ENCODE peak calls at places on chromosomes 4 and X, in eight cellular contexts. X is T1000, B is NCI-H2081, I is NCI-H1092 treated with DMSO at 0.1 percent for 48 hours, S is activated B cell treated with CpG ODN at 0.5 μM for 24 hours, T is HT1080, N is Calu3, Z is left lung. J is an unnamed sample.
A peak's percentile ranks its signal among the peaks of the same experiment; 100 is the strongest.

GRCh38 chrX:30308263-30309138 is 689 bp downstream of the NR0B1 start:
- DNase-seq in I (peak; percentile 73), N (no peak), Z (no peak), B (peak; percentile 44), X (no peak), S (no peak), T (no peak), J (no peak)

GRCh38 chr4:114396808-114397207 is 201.8 kb upstream of the UGT8 start:
- DNase-seq in X (no peak), T (no peak), S (no peak), N (no peak), I (no peak), B (no peak), Z (no peak), J (no peak)

GRCh38 chrX:10769165-10769564 is 148.8 kb upstream of the MID1 start:
- DNase-seq in B (peak; percentile 81), S (no peak), Z (no peak), N (no peak), I (peak; percentile 75), T (peak; percentile 34), X (no peak), J (no peak)

GRCh38 chr4:6437682-6438264 is 34.6 kb downstream of the PPP2R2C start:
- DNase-seq in X (no peak), I (peak; percentile 10), Z (no peak), N (no peak), T (peak; percentile 70), S (no peak), B (no peak), J (no peak)

GRCh38 chr4:4430492-4431195 is 43.7 kb downstream of the NSG1 start:
- DNase-seq in X (peak; percentile 39), T (peak; percentile 81), B (peak; percentile 64), I (peak; percentile 61), Z (no peak), N (peak; percentile 36), S (no peak), J (no peak)

GRCh38 chrX:77723684-77724083 is 62.3 kb downstream of the ATRX start:
- DNase-seq in B (no peak), T (no peak), Z (no peak), N (no peak), I (no peak), X (no peak), S (no peak), J (no peak)

GRCh38 chrX:1139101-1139500 is 73.3 kb downstream of the CRLF2 start:
- DNase-seq in I (no peak), B (no peak), Z (no peak), X (no peak), N (no peak), T (no peak), S (no peak), J (no peak)

GRCh38 chrX:129957241-129958099 is 25.0 kb upstream of the BCORL1 start:
- DNase-seq in S (peak; percentile 64), T (no peak), I (peak; percentile 25), N (peak; percentile 51), X (no peak), B (no peak), Z (peak; percentile 81), J (peak; percentile 81)

GRCh38 chrX:101417981-101418841 is 10.2 kb downstream of the HNRNPH2 start:
- DNase-seq in N (peak; percentile 23), S (peak; percentile 46), T (peak; percentile 20), B (no peak), I (peak; percentile 66), X (no peak), Z (peak; percentile 78), J (peak; percentile 73)

GRCh38 chr4:9997881-9998280 is 23.4 kb downstream of the SLC2A9 start:
- DNase-seq in N (no peak), I (no peak), Z (no peak), S (no peak), X (no peak), T (no peak), B (no peak), J (no peak)

GRCh38 chrX:130083107-130083490 is 27.2 kb downstream of the ELF4 start:
- DNase-seq in T (no peak), S (no peak), Z (no peak), X (no peak), B (no peak), N (no peak), I (no peak), J (no peak)

GRCh38 chrX:40147399-40148188 is 49.8 kb upstream of the BCOR start:
- DNase-seq in Z (no peak), X (no peak), T (no peak), S (no peak), I (no peak), N (no peak), B (no peak), J (no peak)

J was measured in CD14-positive monocyte.